ENCODE peak calls at places on chromosome 19, in ten cellular contexts. One of them, this sample, is unnamed.

GRCh38 chr19:49665301-49666119 is at the start of the genes BCL2L12 and IRF3:
- DNase-seq in iPS DF 19.7: no peak
- DNase-seq in mucosa of descending colon: peak
- DNase-seq in lung: peak
- DNase-seq in progenitor cell of endocrine pancreas: peak
- DNase-seq in hypothalamus: peak
- DNase-seq in iPS-NIHi11: peak
- DNase-seq in non-pigmented ciliary epithelial cell: peak
- DNase-seq in cardiac muscle cell: peak
- DNase-seq in Panc1: no peak
- DNase-seq in this sample: peak

GRCh38 chr19:28990522-28990921 is 222.4 kb downstream of the UQCRFS1 start:
- DNase-seq in iPS DF 19.7: no peak
- DNase-seq in mucosa of descending colon: no peak
- DNase-seq in lung: no peak
- DNase-seq in progenitor cell of endocrine pancreas: no peak
- DNase-seq in hypothalamus: no peak
- DNase-seq in iPS-NIHi11: no peak
- DNase-seq in non-pigmented ciliary epithelial cell: no peak
- DNase-seq in cardiac muscle cell: no peak
- DNase-seq in Panc1: no peak
- DNase-seq in this sample: no peak

GRCh38 chr19:50046649-50047503 is 21.1 kb downstream of the ZNF473 start:
- DNase-seq in iPS DF 19.7: no peak
- DNase-seq in mucosa of descending colon: no peak
- DNase-seq in lung: peak
- DNase-seq in progenitor cell of endocrine pancreas: no peak
- DNase-seq in hypothalamus: peak
- DNase-seq in iPS-NIHi11: peak
- DNase-seq in non-pigmented ciliary epithelial cell: no peak
- DNase-seq in cardiac muscle cell: peak
- DNase-seq in Panc1: no peak
- DNase-seq in this sample: peak

GRCh38 chr19:3586124-3586626 is 897 bp downstream of the GIPC3 start:
- DNase-seq in iPS DF 19.7: no peak
- DNase-seq in mucosa of descending colon: no peak
- DNase-seq in lung: no peak
- DNase-seq in progenitor cell of endocrine pancreas: no peak
- DNase-seq in hypothalamus: no peak
- DNase-seq in iPS-NIHi11: peak
- DNase-seq in non-pigmented ciliary epithelial cell: no peak
- DNase-seq in cardiac muscle cell: no peak
- DNase-seq in Panc1: no peak
- DNase-seq in this sample: no peak

GRCh38 chr19:58338825-58339558 is 12.2 kb downstream of the ZSCAN22 start:
- DNase-seq in iPS DF 19.7: no peak
- DNase-seq in mucosa of descending colon: no peak
- DNase-seq in lung: no peak
- DNase-seq in progenitor cell of endocrine pancreas: no peak
- DNase-seq in hypothalamus: no peak
- DNase-seq in iPS-NIHi11: peak
- DNase-seq in non-pigmented ciliary epithelial cell: no peak
- DNase-seq in cardiac muscle cell: no peak
- DNase-seq in Panc1: no peak
- DNase-seq in this sample: no peak

GRCh38 chr19:4660993-4661392 is 9.1 kb downstream of the MYDGF start:
- DNase-seq in iPS DF 19.7: no peak
- DNase-seq in mucosa of descending colon: no peak
- DNase-seq in lung: no peak
- DNase-seq in progenitor cell of endocrine pancreas: no peak
- DNase-seq in hypothalamus: no peak
- DNase-seq in iPS-NIHi11: no peak
- DNase-seq in non-pigmented ciliary epithelial cell: no peak
- DNase-seq in cardiac muscle cell: no peak
- DNase-seq in Panc1: no peak
- DNase-seq in this sample: no peak

GRCh38 chr19:277581-278165 is 13.5 kb downstream of the PLPP2 start:
- DNase-seq in iPS DF 19.7: no peak
- DNase-seq in mucosa of descending colon: no peak
- DNase-seq in lung: no peak
- DNase-seq in progenitor cell of endocrine pancreas: no peak
- DNase-seq in hypothalamus: no peak
- DNase-seq in iPS-NIHi11: peak
- DNase-seq in non-pigmented ciliary epithelial cell: no peak
- DNase-seq in cardiac muscle cell: peak
- DNase-seq in Panc1: no peak
- DNase-seq in this sample: no peak

GRCh38 chr19:28961772-28962500 is 251.0 kb downstream of the UQCRFS1 start:
- DNase-seq in iPS DF 19.7: no peak
- DNase-seq in mucosa of descending colon: no peak
- DNase-seq in lung: no peak
- DNase-seq in progenitor cell of endocrine pancreas: no peak
- DNase-seq in hypothalamus: no peak
- DNase-seq in iPS-NIHi11: no peak
- DNase-seq in non-pigmented ciliary epithelial cell: peak
- DNase-seq in cardiac muscle cell: peak
- DNase-seq in Panc1: no peak
- DNase-seq in this sample: no peak

GRCh38 chr19:461664-462551 is 1.1 kb upstream of the SHC2 start:
- DNase-seq in iPS DF 19.7: no peak
- DNase-seq in mucosa of descending colon: no peak
- DNase-seq in lung: no peak
- DNase-seq in progenitor cell of endocrine pancreas: peak
- DNase-seq in hypothalamus: peak
- DNase-seq in iPS-NIHi11: peak
- DNase-seq in non-pigmented ciliary epithelial cell: no peak
- DNase-seq in cardiac muscle cell: no peak
- DNase-seq in Panc1: no peak
- DNase-seq in this sample: no peak

GRCh38 chr19:19501798-19502197 is 13.6 kb downstream of the TSSK6 start:
- DNase-seq in iPS DF 19.7: no peak
- DNase-seq in mucosa of descending colon: no peak
- DNase-seq in lung: no peak
- DNase-seq in progenitor cell of endocrine pancreas: no peak
- DNase-seq in hypothalamus: no peak
- DNase-seq in iPS-NIHi11: no peak
- DNase-seq in non-pigmented ciliary epithelial cell: no peak
- DNase-seq in cardiac muscle cell: no peak
- DNase-seq in Panc1: no peak
- DNase-seq in this sample: no peak

GRCh38 chr19:5738423-5738822 is 18.0 kb downstream of the CATSPERD start:
- DNase-seq in iPS DF 19.7: no peak
- DNase-seq in mucosa of descending colon: no peak
- DNase-seq in lung: no peak
- DNase-seq in progenitor cell of endocrine pancreas: no peak
- DNase-seq in hypothalamus: no peak
- DNase-seq in iPS-NIHi11: no peak
- DNase-seq in non-pigmented ciliary epithelial cell: no peak
- DNase-seq in cardiac muscle cell: no peak
- DNase-seq in Panc1: no peak
- DNase-seq in this sample: no peak

GRCh38 chr19:18173572-18174294 is at the start of gene IFI30:
- DNase-seq in iPS DF 19.7: no peak
- DNase-seq in mucosa of descending colon: peak
- DNase-seq in lung: peak
- DNase-seq in progenitor cell of endocrine pancreas: no peak
- DNase-seq in hypothalamus: peak
- DNase-seq in iPS-NIHi11: peak
- DNase-seq in non-pigmented ciliary epithelial cell: no peak
- DNase-seq in cardiac muscle cell: peak
- DNase-seq in Panc1: no peak
- DNase-seq in this sample: no peak